ENCODE peak calls at places on chromosome X, in seven cellular contexts. I is WTC11, Z is SK-N-SH, R is endothelial cell of umbilical vein, C is K562, N is HCT116, M is NB4. V is an unnamed sample.

GRCh38 chrX:44765556-44765955 is 78.3 kb upstream of the DUSP21 start:
- DNase-seq in I (no peak), Z (no peak), R (peak), C (no peak), N (no peak), M (no peak), V (no peak)

GRCh38 chrX:10327651-10328050 is 170.9 kb downstream of the CLCN4 start:
- DNase-seq in I (no peak), Z (no peak), R (no peak), C (no peak), N (peak), M (no peak), V (peak)

GRCh38 chrX:43971966-43972961 is 926 bp downstream of the NDP start:
- DNase-seq in I (no peak), Z (no peak), R (peak), C (no peak), N (no peak), M (no peak), V (no peak)

GRCh38 chrX:32137525-32137924 is 1065.7 kb upstream of the FTHL17 start:
- DNase-seq in I (peak), Z (no peak), R (no peak), C (peak), N (no peak), M (peak), V (no peak)

GRCh38 chrX:40030205-40030604 is 67.6 kb downstream of the BCOR start:
- DNase-seq in I (no peak), Z (no peak), R (no peak), C (no peak), N (no peak), M (no peak), V (no peak)

GRCh38 chrX:135477576-135477975 is 42.9 kb upstream of the INTS6L start:
- DNase-seq in I (peak), Z (peak), R (peak), C (peak), N (peak), M (peak), V (peak)

GRCh38 chrX:40531056-40531826 is 49.5 kb upstream of the ATP6AP2 start:
- DNase-seq in I (no peak), Z (no peak), R (no peak), C (no peak), N (no peak), M (no peak), V (no peak)

GRCh38 chrX:17170973-17171372 is 204.0 kb upstream of the NHS start:
- DNase-seq in I (no peak), Z (no peak), R (no peak), C (no peak), N (no peak), M (no peak), V (no peak)

GRCh38 chrX:17803449-17803848 is 57.6 kb downstream of the RAI2 start:
- DNase-seq in I (no peak), Z (no peak), R (no peak), C (no peak), N (no peak), M (no peak), V (no peak)

GRCh38 chrX:19326567-19326966 is 17.2 kb upstream of the PDHA1 start:
- DNase-seq in I (no peak), Z (no peak), R (no peak), C (no peak), N (no peak), M (no peak), V (no peak)

GRCh38 chrX:14409341-14409740 is 120.0 kb upstream of the GLRA2 start:
- DNase-seq in I (no peak), Z (no peak), R (no peak), C (no peak), N (no peak), M (no peak), V (no peak)

GRCh38 chrX:118627084-118627758 is 100.2 kb upstream of the IL13RA1 start:
- DNase-seq in I (no peak), Z (peak), R (peak), C (peak), N (no peak), M (peak), V (peak)

GRCh38 chrX:114134465-114134864 is 449.4 kb upstream of the HTR2C start:
- DNase-seq in I (no peak), Z (no peak), R (no peak), C (no peak), N (peak), M (no peak), V (no peak)

GRCh38 chrX:41377624-41378023 is 43.7 kb downstream of the DDX3X start:
- DNase-seq in I (no peak), Z (no peak), R (no peak), C (no peak), N (no peak), M (no peak), V (no peak)

GRCh38 chrX:115093206-115093605 is 75.8 kb upstream of the IL13RA2 start:
- DNase-seq in I (no peak), Z (no peak), R (no peak), C (no peak), N (no peak), M (no peak), V (no peak)

GRCh38 chrX:148311544-148311943 is 188.9 kb upstream of the AFF2 start:
- DNase-seq in I (no peak), Z (no peak), R (no peak), C (no peak), N (no peak), M (peak), V (no peak)

GRCh38 chrX:107731831-107732502 is 43.6 kb downstream of the TSC22D3 start:
- DNase-seq in I (peak), Z (peak), R (peak), C (peak), N (peak), M (peak), V (peak)

GRCh38 chrX:112822892-112823291 is 17.7 kb downstream of the AMOT start:
- DNase-seq in I (peak), Z (no peak), R (no peak), C (no peak), N (no peak), M (no peak), V (peak)

GRCh38 chrX:9785944-9786741 is at the start of gene SHROOM2:
- DNase-seq in I (peak), Z (peak), R (no peak), C (no peak), N (no peak), M (no peak), V (no peak)

GRCh38 chrX:2463973-2464676 is 36.7 kb downstream of the DHRSX start:
- DNase-seq in I (peak), Z (no peak), R (no peak), C (peak), N (peak), M (peak), V (peak)

GRCh38 chrX:150324035-150324728 is 38.9 kb upstream of the MAMLD1 start:
- DNase-seq in I (no peak), Z (no peak), R (peak), C (peak), N (peak), M (no peak), V (peak)

GRCh38 chrX:39642071-39642470 is 455.7 kb downstream of the BCOR start:
- DNase-seq in I (no peak), Z (no peak), R (peak), C (peak), N (no peak), M (no peak), V (no peak)

GRCh38 chrX:7446815-7447214 is 298.9 kb upstream of the PUDP start:
- DNase-seq in I (no peak), Z (no peak), R (no peak), C (no peak), N (no peak), M (no peak), V (no peak)

GRCh38 chrX:19909761-19910160 is 22.4 kb upstream of the SH3KBP1 start:
- DNase-seq in I (no peak), Z (no peak), R (no peak), C (no peak), N (no peak), M (no peak), V (no peak)

GRCh38 chrX:31459361-31459760 is 387.5 kb upstream of the FTHL17 start:
- DNase-seq in I (no peak), Z (no peak), R (no peak), C (no peak), N (no peak), M (no peak), V (no peak)

GRCh38 chrX:9885150-9885549 is 82.0 kb upstream of the CLDN34 start:
- DNase-seq in I (peak), Z (peak), R (peak), C (peak), N (peak), M (peak), V (peak)

GRCh38 chrX:45775462-45775861 is 574.8 kb upstream of the DIPK2B start:
- DNase-seq in I (no peak), Z (no peak), R (peak), C (no peak), N (no peak), M (no peak), V (no peak)

GRCh38 chrX:34918856-34919255 is 23.7 kb upstream of the FAM47B start:
- DNase-seq in I (peak), Z (peak), R (peak), C (peak), N (no peak), M (peak), V (peak)

GRCh38 chrX:39753296-39753996 is 344.3 kb downstream of the BCOR start:
- DNase-seq in I (no peak), Z (no peak), R (peak), C (peak), N (no peak), M (peak), V (peak)

GRCh38 chrX:112211459-112211858 is 128.9 kb upstream of the TRPC5 start:
- DNase-seq in I (no peak), Z (no peak), R (no peak), C (no peak), N (no peak), M (peak), V (no peak)

GRCh38 chrX:105636667-105637066 is 185.7 kb upstream of the NRK start:
- DNase-seq in I (peak), Z (no peak), R (no peak), C (no peak), N (no peak), M (no peak), V (no peak)

GRCh38 chrX:153463031-153463430 is 7.3 kb downstream of the HAUS7 start:
- DNase-seq in I (no peak), Z (no peak), R (no peak), C (no peak), N (no peak), M (no peak), V (no peak)

GRCh38 chrX:41014776-41015175 is 70.5 kb upstream of the USP9X start:
- DNase-seq in I (no peak), Z (no peak), R (no peak), C (no peak), N (peak), M (peak), V (peak)

DNA sequence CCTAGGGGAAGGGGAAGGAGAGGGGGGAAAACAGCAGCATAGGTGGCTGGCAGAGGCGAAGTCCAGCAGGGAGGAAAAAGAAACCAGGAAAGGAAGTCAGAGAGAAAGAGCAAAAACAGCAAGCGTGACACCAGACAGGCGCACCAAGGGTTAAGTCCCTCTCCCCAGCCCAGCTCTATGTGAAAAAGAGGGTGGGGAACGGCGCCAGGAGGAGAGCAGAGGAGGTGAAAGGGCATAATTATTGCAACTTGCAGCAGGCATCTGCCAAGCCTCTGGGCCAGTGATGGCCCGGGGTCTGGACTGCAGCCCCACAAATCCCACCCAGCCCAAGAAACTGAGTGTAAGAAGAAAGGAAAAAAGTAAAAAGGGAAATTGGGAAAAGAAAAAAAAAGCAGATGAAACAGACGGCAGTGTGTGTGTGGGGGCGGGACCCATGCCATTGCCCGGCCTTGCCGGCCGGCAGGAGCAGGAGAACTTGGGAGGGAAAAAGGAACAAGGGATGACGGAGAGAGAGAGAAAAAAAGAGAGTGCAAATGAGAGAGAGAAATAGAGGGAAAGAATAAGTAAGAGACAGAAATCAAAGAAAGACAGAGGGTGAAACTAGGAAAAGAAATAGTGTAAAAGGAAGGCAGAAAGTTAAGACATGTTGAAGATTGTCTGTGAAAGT is 14.1 kb upstream of the RHOXF2 start:
- DNase-seq in I (peak), Z (no peak), R (no peak), C (peak), N (no peak), M (no peak), V (no peak)
- TF ChIP-seq MAX in I (no peak), Z (no peak), R (no peak), C (no peak), N (no peak), M (no peak), V (no peak)

DNA sequence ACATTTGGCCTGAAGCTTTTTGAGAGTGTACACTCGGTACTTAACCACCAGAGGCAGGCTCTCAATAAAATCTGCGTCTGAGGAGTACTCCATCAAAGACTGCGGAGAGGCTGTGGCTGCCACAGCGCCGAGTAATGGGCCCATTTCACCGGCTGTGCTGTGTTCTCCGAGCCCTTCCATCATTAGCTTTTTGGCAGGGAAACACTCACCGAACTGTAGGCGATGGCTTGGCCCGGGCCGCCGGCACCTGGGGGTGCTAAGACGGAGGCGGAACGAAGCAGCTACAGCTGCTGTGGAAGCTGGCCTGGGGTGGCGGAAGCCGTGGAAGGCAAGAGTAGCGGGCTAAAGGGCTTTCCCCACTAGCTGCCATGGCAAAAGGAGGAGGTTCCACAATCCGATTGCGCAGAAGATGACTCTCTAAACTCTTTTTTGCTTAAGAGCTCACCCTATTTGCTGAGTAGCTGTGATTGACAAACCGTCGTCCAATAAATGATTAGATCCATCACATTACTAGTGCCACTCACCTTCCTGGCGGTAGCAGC is 48.5 kb upstream of the PABPC1L2A start:
- DNase-seq in I (peak), Z (no peak), R (no peak), C (no peak), N (no peak), M (no peak), V (peak)
- TF ChIP-seq MAX in I (no peak), Z (no peak), R (no peak), C (no peak), N (no peak), M (no peak), V (no peak)

DNA sequence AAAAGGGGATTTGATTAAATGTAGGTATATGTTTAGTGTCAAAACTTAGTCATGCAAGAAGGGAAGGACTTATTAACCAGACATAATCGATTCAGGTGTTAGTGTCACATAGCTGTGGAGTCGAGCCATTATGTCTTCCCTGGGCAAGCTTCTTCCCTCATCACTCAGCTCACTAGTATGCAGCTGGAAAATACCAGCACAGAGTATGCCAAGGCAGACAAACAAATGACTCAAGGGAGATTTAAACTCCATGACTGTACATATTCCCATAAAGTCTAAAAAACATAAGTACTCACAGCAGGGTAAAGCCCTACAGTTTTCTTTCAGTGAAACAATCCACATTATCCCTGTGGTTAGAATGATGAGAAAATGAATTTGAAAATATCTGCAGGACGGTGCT is 304.5 kb downstream of the CBLL2 start:
- DNase-seq in I (no peak), Z (no peak), R (peak), C (no peak), N (no peak), M (no peak), V (peak)
- TF ChIP-seq MAX in I (no peak), Z (no peak), R (no peak), C (no peak), N (no peak), M (no peak), V (no peak)

GRCh38 chrX:71998836-71999509 is 88.3 kb downstream of the NHSL2 start:
- DNase-seq in I (no peak), Z (peak), R (peak), C (peak), N (peak), M (peak), V (peak)

GRCh38 chrX:71995122-71995521 is 84.5 kb downstream of the NHSL2 start:
- DNase-seq in I (no peak), Z (no peak), R (no peak), C (no peak), N (no peak), M (no peak), V (no peak)

GRCh38 chrX:71996138-71996537 is 85.5 kb downstream of the NHSL2 start:
- DNase-seq in I (no peak), Z (no peak), R (no peak), C (no peak), N (no peak), M (no peak), V (no peak)

GRCh38 chrX:71996826-71997225 is 86.2 kb downstream of the NHSL2 start:
- DNase-seq in I (peak), Z (no peak), R (no peak), C (no peak), N (no peak), M (no peak), V (no peak)

GRCh38 chrX:71997320-71997719 is 86.7 kb downstream of the NHSL2 start:
- DNase-seq in I (no peak), Z (no peak), R (no peak), C (no peak), N (no peak), M (no peak), V (no peak)
- TF ChIP-seq MAX in I (no peak), Z (no peak), R (no peak), C (no peak), N (no peak), M (no peak), V (no peak)

GRCh38 chrX:49178537-49178936 is 6.8 kb downstream of the PLP2 start:
- DNase-seq in I (no peak), Z (no peak), R (no peak), C (no peak), N (no peak), M (no peak), V (no peak)

GRCh38 chrX:49176421-49177326 is 5.0 kb downstream of the PLP2 start:
- DNase-seq in I (no peak), Z (no peak), R (no peak), C (no peak), N (no peak), M (peak), V (peak)

GRCh38 chrX:49179358-49179757 is 6.8 kb downstream of the PRICKLE3 start:
- DNase-seq in I (no peak), Z (no peak), R (no peak), C (no peak), N (no peak), M (no peak), V (no peak)

GRCh38 chrX:49177338-49177833 is 5.7 kb downstream of the PLP2 start:
- DNase-seq in I (no peak), Z (no peak), R (no peak), C (peak), N (no peak), M (peak), V (no peak)

GRCh38 chrX:49177873-49178480 is 6.3 kb downstream of the PLP2 start:
- DNase-seq in I (no peak), Z (no peak), R (no peak), C (no peak), N (no peak), M (no peak), V (no peak)
- TF ChIP-seq MAX in I (no peak), Z (no peak), R (no peak), C (peak), N (no peak), M (no peak), V (no peak)